ENCODE peak calls at places on chromosomes 2 and 18, in seven cellular contexts. I is body of pancreas, T is GM13976, C is H9, V is Peyer's patch, E is fibroblast of pulmonary artery, Z is fibroblast of lung. Y is an unnamed sample.

GRCh38 chr2:144938308-144938709 is 418.4 kb upstream of the ZEB2 start:
- DNase-seq in I (no peak), Z (peak), C (no peak), E (peak), T (no peak), V (no peak), Y (no peak)

GRCh38 chr2:128315829-128316776 is 2.6 kb downstream of the HS6ST1 start:
- DNase-seq in C (no peak), Z (peak), E (peak), V (peak), I (peak), T (peak), Y (no peak)

GRCh38 chr2:12589802-12590320 is 126.9 kb upstream of the TRIB2 start:
- DNase-seq in C (no peak), T (no peak), I (no peak), Z (no peak), E (no peak), V (no peak), Y (no peak)

GRCh38 chr2:145623136-145623535 is 1103.2 kb upstream of the ZEB2 start:
- DNase-seq in V (no peak), Z (peak), I (no peak), T (no peak), C (no peak), E (peak), Y (peak)

GRCh38 chr2:117963446-117963845 is 50.4 kb downstream of the CCDC93 start:
- DNase-seq in I (no peak), V (no peak), T (no peak), E (no peak), Z (no peak), C (no peak), Y (no peak)

GRCh38 chr2:173195100-173195499 is 119.5 kb downstream of the MAP3K20 start:
- DNase-seq in E (no peak), I (no peak), C (no peak), T (no peak), Z (no peak), V (no peak), Y (no peak)

GRCh38 chr18:48740846-48741485 is 202.1 kb downstream of the CTIF start:
- DNase-seq in I (no peak), T (no peak), E (no peak), V (no peak), Z (no peak), C (no peak), Y (no peak)

GRCh38 chr2:172084734-172085459 is 410 bp upstream of the DLX1 start:
- DNase-seq in I (peak), V (peak), C (peak), T (peak), Z (peak), E (peak), Y (peak)

GRCh38 chr2:157375384-157375783 is 49.8 kb upstream of the ERMN start:
- DNase-seq in V (no peak), C (no peak), I (no peak), E (no peak), T (no peak), Z (no peak), Y (no peak)

GRCh38 chr2:224142397-224143312 is 103.6 kb upstream of the SERPINE2 start:
- DNase-seq in I (no peak), E (peak), Z (peak), T (no peak), C (no peak), V (no peak), Y (no peak)

GRCh38 chr2:180405520-180405919 is 398.4 kb upstream of the CWC22 start:
- DNase-seq in I (no peak), V (no peak), C (no peak), T (no peak), Z (no peak), E (no peak), Y (no peak)

GRCh38 chr2:216467845-216468244 is 30.8 kb upstream of the RPL37A start:
- DNase-seq in I (no peak), C (no peak), E (no peak), V (no peak), Z (no peak), T (no peak), Y (no peak)

GRCh38 chr2:203579131-203579643 is 44.1 kb upstream of the RAPH1 start:
- DNase-seq in C (peak), T (no peak), Z (peak), I (peak), V (peak), E (peak), Y (peak)

GRCh38 chr2:175154670-175155082 is 13.3 kb downstream of the ATF2 start:
- DNase-seq in T (peak), C (no peak), V (no peak), E (peak), I (no peak), Z (peak), Y (no peak)

GRCh38 chr2:43003702-43004101 is 211.3 kb upstream of the HAAO start:
- DNase-seq in C (no peak), T (no peak), I (peak), E (no peak), Z (no peak), V (peak), Y (no peak)

GRCh38 chr2:215612770-215613169 is 176.9 kb upstream of the FN1 start:
- DNase-seq in V (no peak), Z (peak), C (no peak), I (no peak), T (no peak), E (peak), Y (no peak)

GRCh38 chr2:172361360-172361759 is 66.0 kb upstream of the ITGA6 start:
- DNase-seq in V (no peak), T (no peak), C (no peak), Z (no peak), I (no peak), E (peak), Y (no peak)

GRCh38 chr2:197269173-197269572 is 41.4 kb downstream of the ANKRD44 start:
- DNase-seq in I (no peak), C (no peak), T (peak), E (peak), Z (peak), V (no peak), Y (no peak)

GRCh38 chr2:236642584-236643291 is 73.1 kb downstream of the ACKR3 start:
- DNase-seq in T (no peak), E (peak), Z (peak), C (peak), I (peak), V (peak), Y (no peak)

GRCh38 chr18:73249030-73249429 is 381.2 kb upstream of the NETO1 start:
- DNase-seq in I (no peak), E (no peak), V (no peak), T (no peak), Z (no peak), C (no peak), Y (no peak)

GRCh38 chr18:21293479-21293878 is 51.4 kb downstream of the GREB1L start:
- DNase-seq in E (no peak), C (no peak), T (no peak), I (no peak), V (no peak), Z (no peak), Y (no peak)

GRCh38 chr2:141207042-141207398 is 923.8 kb downstream of the LRP1B start:
- DNase-seq in T (peak), E (no peak), V (no peak), I (no peak), C (no peak), Z (no peak), Y (no peak)

GRCh38 chr2:63699549-63699839 is 110.7 kb downstream of the MDH1 start:
- DNase-seq in I (no peak), Z (peak), V (no peak), C (no peak), E (no peak), T (no peak), Y (no peak)

GRCh38 chr2:169928463-169928864 is 101.2 kb downstream of the UBR3 start:
- DNase-seq in Z (peak), E (peak), I (no peak), T (peak), C (no peak), V (no peak), Y (peak)

GRCh38 chr2:73385486-73386341 is at the start of gene ALMS1:
- DNase-seq in T (peak), C (peak), E (peak), I (peak), Z (peak), V (peak), Y (peak)
- TF ChIP-seq CTCF in T (no peak), C (peak), E (no peak), I (peak), Z (no peak), V (peak), Y (no peak)

DNA sequence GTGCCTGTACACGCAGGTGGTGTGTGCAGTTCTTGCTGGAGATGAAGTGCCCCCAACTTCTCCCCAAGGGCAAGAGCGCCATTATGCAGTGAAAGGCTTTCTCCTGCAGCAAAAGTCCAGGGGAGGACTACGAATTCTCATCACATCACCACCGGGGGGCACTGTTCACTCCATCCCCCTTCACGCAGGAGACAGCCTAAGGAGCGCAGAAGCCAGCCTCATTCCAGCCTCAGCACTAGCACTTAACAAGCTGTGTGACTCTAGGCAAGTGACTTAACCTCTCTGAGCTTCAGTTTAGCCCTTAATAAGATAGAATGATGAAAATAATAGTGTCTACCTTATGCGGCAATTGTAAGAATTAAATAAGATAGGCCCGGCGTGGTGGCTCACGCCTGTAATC is 32.3 kb downstream of the DNMT3A start:
- DNase-seq in T (peak), V (peak), Z (peak), E (peak), I (peak), C (peak), Y (peak)
- TF ChIP-seq CTCF in T (peak), V (peak), Z (peak), E (peak), I (peak), C (peak), Y (no peak)

GRCh38 chr2:124025896-124026295 is 809 bp downstream of the CNTNAP5 start:
- DNase-seq in C (no peak), E (no peak), I (no peak), V (no peak), T (no peak), Z (no peak), Y (no peak)

GRCh38 chr2:124025349-124025720 is 248 bp downstream of the CNTNAP5 start:
- DNase-seq in C (no peak), T (no peak), I (no peak), Z (no peak), V (no peak), E (no peak), Y (no peak)

GRCh38 chr2:124024491-124025348 is at the start of gene CNTNAP5:
- DNase-seq in I (peak), C (peak), E (peak), Z (peak), T (peak), V (no peak), Y (no peak)

GRCh38 chr2:124032799-124033198 is 7.7 kb downstream of the CNTNAP5 start:
- DNase-seq in E (no peak), V (no peak), C (no peak), Z (no peak), I (no peak), T (no peak), Y (no peak)

GRCh38 chr2:124027182-124027581 is 2.1 kb downstream of the CNTNAP5 start:
- DNase-seq in E (peak), C (peak), I (peak), T (peak), V (no peak), Z (peak), Y (peak)
- TF ChIP-seq CTCF in E (peak), C (peak), I (peak), T (peak), V (peak), Z (peak), Y (no peak)

GRCh38 chr2:83827618-83828017 is 631.5 kb downstream of the SUCLG1 start:
- DNase-seq in Z (no peak), V (no peak), E (no peak), I (no peak), T (no peak), C (no peak), Y (no peak)
- TF ChIP-seq CTCF in Z (no peak), V (no peak), E (no peak), I (no peak), T (no peak), C (peak), Y (no peak)